ENCODE peak calls at places on chromosomes 16 and 17, in eight cellular contexts. Q, H, A, K, B, F, Z and X are unnamed samples.

GRCh38 chr17:2435181-2435741 is 34.4 kb upstream of the MNT start:
- DNase-seq in A (no peak), B (peak), F (no peak), H (peak), K (no peak), Z (no peak), Q (no peak), X (no peak)

GRCh38 chr17:56866496-56866895 is 32.5 kb downstream of the DGKE start:
- DNase-seq in A (no peak), F (peak), H (no peak), Q (no peak), B (no peak), K (no peak), Z (no peak), X (no peak)

GRCh38 chr17:56914641-56915263 is 903 bp upstream of the TRIM25 start:
- DNase-seq in Q (no peak), H (no peak), Z (no peak), K (peak), F (peak), B (no peak), A (no peak), X (no peak)

GRCh38 chr16:85689285-85689949 is 663 bp upstream of the GINS2 start:
- DNase-seq in A (no peak), H (no peak), Z (no peak), Q (no peak), K (no peak), B (no peak), F (no peak), X (no peak)

GRCh38 chr17:67995568-67996191 is 589 bp downstream of the C17orf58 start:
- DNase-seq in Q (no peak), B (no peak), A (peak), K (peak), H (peak), Z (peak), F (peak), X (no peak)

GRCh38 chr17:82671071-82671470 is 22.8 kb upstream of the WDR45B start:
- DNase-seq in F (no peak), B (no peak), H (no peak), K (no peak), Z (no peak), Q (no peak), A (no peak), X (no peak)

GRCh38 chr16:8958344-8958808 is 5.3 kb downstream of the USP7 start:
- DNase-seq in H (peak), K (peak), B (no peak), Q (peak), A (no peak), F (peak), Z (no peak), X (no peak)

GRCh38 chr16:74035816-74036215 is 260.8 kb upstream of the PSMD7 start:
- DNase-seq in Z (no peak), A (peak), B (no peak), H (no peak), K (no peak), F (peak), Q (no peak), X (no peak)

GRCh38 chr16:68005786-68006286 is 6.6 kb upstream of the DPEP2 start:
- DNase-seq in Q (no peak), F (peak), K (peak), Z (peak), B (no peak), H (peak), A (peak), X (no peak)

GRCh38 chr17:17605747-17606083 is 14.2 kb upstream of the PEMT start:
- DNase-seq in B (peak), H (no peak), K (peak), Z (no peak), Q (no peak), A (no peak), F (no peak), X (no peak)

GRCh38 chr16:54647731-54648221 is 282.9 kb upstream of the IRX5 start:
- DNase-seq in H (no peak), F (no peak), B (peak), K (no peak), A (peak), Q (no peak), Z (no peak), X (no peak)

GRCh38 chr17:41813699-41814124 is 908 bp downstream of the FKBP10 start:
- DNase-seq in Q (no peak), H (no peak), K (peak), A (no peak), B (no peak), F (no peak), Z (no peak), X (no peak)

GRCh38 chr17:28415886-28416285 is 9.9 kb upstream of the SLC46A1 start:
- DNase-seq in A (no peak), B (no peak), H (no peak), K (no peak), Z (no peak), Q (no peak), F (no peak), X (no peak)